ENCODE peak calls at places on chromosomes 13 and 19, in four cellular contexts. One of them, this sample, is unnamed.

GRCh38 chr19:42348211-42348610 is 22.8 kb downstream of the MEGF8 start:
- DNase-seq in IMR-90: no peak
- DNase-seq in keratinocyte: no peak
- DNase-seq in foreskin fibroblast: no peak
- DNase-seq in this sample: no peak

GRCh38 chr13:99330942-99331341 is 23.7 kb upstream of the GPR183 start:
- DNase-seq in IMR-90: no peak
- DNase-seq in keratinocyte: no peak
- DNase-seq in foreskin fibroblast: no peak
- DNase-seq in this sample: no peak

GRCh38 chr19:1774999-1775772 is 21.9 kb downstream of the ONECUT3 start:
- DNase-seq in IMR-90: no peak
- DNase-seq in keratinocyte: no peak
- DNase-seq in foreskin fibroblast: no peak
- DNase-seq in this sample: no peak

GRCh38 chr13:50635504-50635903 is 208.0 kb downstream of the DLEU7 start:
- DNase-seq in IMR-90: no peak
- DNase-seq in keratinocyte: no peak
- DNase-seq in foreskin fibroblast: peak
- DNase-seq in this sample: no peak

GRCh38 chr19:22261596-22261995 is 24.6 kb upstream of the ZNF729 start:
- DNase-seq in IMR-90: no peak
- DNase-seq in keratinocyte: no peak
- DNase-seq in foreskin fibroblast: no peak
- DNase-seq in this sample: no peak

GRCh38 chr19:42175952-42176648 is 41.4 kb downstream of the DEDD2 start:
- DNase-seq in IMR-90: peak
- DNase-seq in keratinocyte: no peak
- DNase-seq in foreskin fibroblast: no peak
- DNase-seq in this sample: no peak

GRCh38 chr13:99027661-99028425 is 50.0 kb upstream of the DOCK9 start:
- DNase-seq in IMR-90: no peak
- DNase-seq in keratinocyte: no peak
- DNase-seq in foreskin fibroblast: no peak
- DNase-seq in this sample: no peak

GRCh38 chr13:31945202-31945978 is 86.2 kb upstream of the FRY start:
- DNase-seq in IMR-90: peak
- DNase-seq in keratinocyte: peak
- DNase-seq in foreskin fibroblast: peak
- DNase-seq in this sample: no peak

GRCh38 chr19:8664671-8665057 is 33.9 kb downstream of the ACTL9 start:
- DNase-seq in IMR-90: no peak
- DNase-seq in keratinocyte: no peak
- DNase-seq in foreskin fibroblast: no peak
- DNase-seq in this sample: no peak

GRCh38 chr19:16541526-16542044 is 652 bp downstream of the CHERP start:
- DNase-seq in IMR-90: peak
- DNase-seq in keratinocyte: no peak
- DNase-seq in foreskin fibroblast: no peak
- DNase-seq in this sample: peak

GRCh38 chr19:3459322-3459881 is 20.9 kb downstream of the SMIM24 start:
- DNase-seq in IMR-90: peak
- DNase-seq in keratinocyte: no peak
- DNase-seq in foreskin fibroblast: peak
- DNase-seq in this sample: no peak

GRCh38 chr19:28022506-28022905 is 1190.4 kb downstream of the UQCRFS1 start:
- DNase-seq in IMR-90: no peak
- DNase-seq in keratinocyte: no peak
- DNase-seq in foreskin fibroblast: no peak
- DNase-seq in this sample: no peak

GRCh38 chr13:98515804-98516465 is 61.0 kb downstream of the STK24 start:
- DNase-seq in IMR-90: no peak
- DNase-seq in keratinocyte: no peak
- DNase-seq in foreskin fibroblast: no peak
- DNase-seq in this sample: no peak

GRCh38 chr19:41298327-41298964 is 11.5 kb upstream of the CCDC97 start:
- DNase-seq in IMR-90: peak
- DNase-seq in keratinocyte: no peak
- DNase-seq in foreskin fibroblast: peak
- DNase-seq in this sample: no peak

GRCh38 chr19:31331536-31331935 is 17.7 kb downstream of the TSHZ3 start:
- DNase-seq in IMR-90: no peak
- DNase-seq in keratinocyte: no peak
- DNase-seq in foreskin fibroblast: no peak
- DNase-seq in this sample: no peak

GRCh38 chr13:109315481-109315880 is 470.9 kb downstream of the IRS2 start:
- DNase-seq in IMR-90: no peak
- DNase-seq in keratinocyte: no peak
- DNase-seq in foreskin fibroblast: no peak
- DNase-seq in this sample: no peak

GRCh38 chr19:54164369-54165068 is 5.0 kb upstream of the LENG1 start:
- DNase-seq in IMR-90: peak
- DNase-seq in keratinocyte: no peak
- DNase-seq in foreskin fibroblast: no peak
- DNase-seq in this sample: peak

GRCh38 chr19:39474139-39474620 is 6.5 kb upstream of the TIMM50 start:
- DNase-seq in IMR-90: peak
- DNase-seq in keratinocyte: no peak
- DNase-seq in foreskin fibroblast: no peak
- DNase-seq in this sample: peak

GRCh38 chr19:5055457-5055776 is 86.5 kb downstream of the KDM4B start:
- DNase-seq in IMR-90: no peak
- DNase-seq in keratinocyte: no peak
- DNase-seq in foreskin fibroblast: no peak
- DNase-seq in this sample: no peak

GRCh38 chr19:47210689-47211316 is 20.2 kb downstream of the BBC3 start:
- DNase-seq in IMR-90: peak
- DNase-seq in keratinocyte: no peak
- DNase-seq in foreskin fibroblast: peak
- DNase-seq in this sample: peak

GRCh38 chr13:113204378-113204734 is 4.1 kb downstream of the PCID2 start:
- DNase-seq in IMR-90: no peak
- DNase-seq in keratinocyte: no peak
- DNase-seq in foreskin fibroblast: no peak
- DNase-seq in this sample: no peak

GRCh38 chr13:87274209-87274819 is 396.9 kb upstream of the SLITRK5 start:
- DNase-seq in IMR-90: peak
- DNase-seq in keratinocyte: no peak
- DNase-seq in foreskin fibroblast: no peak
- DNase-seq in this sample: peak
- TF ChIP-seq CTCF in IMR-90: peak
- TF ChIP-seq CTCF in keratinocyte: peak
- TF ChIP-seq CTCF in foreskin fibroblast: peak
- TF ChIP-seq CTCF in this sample: peak

DNA sequence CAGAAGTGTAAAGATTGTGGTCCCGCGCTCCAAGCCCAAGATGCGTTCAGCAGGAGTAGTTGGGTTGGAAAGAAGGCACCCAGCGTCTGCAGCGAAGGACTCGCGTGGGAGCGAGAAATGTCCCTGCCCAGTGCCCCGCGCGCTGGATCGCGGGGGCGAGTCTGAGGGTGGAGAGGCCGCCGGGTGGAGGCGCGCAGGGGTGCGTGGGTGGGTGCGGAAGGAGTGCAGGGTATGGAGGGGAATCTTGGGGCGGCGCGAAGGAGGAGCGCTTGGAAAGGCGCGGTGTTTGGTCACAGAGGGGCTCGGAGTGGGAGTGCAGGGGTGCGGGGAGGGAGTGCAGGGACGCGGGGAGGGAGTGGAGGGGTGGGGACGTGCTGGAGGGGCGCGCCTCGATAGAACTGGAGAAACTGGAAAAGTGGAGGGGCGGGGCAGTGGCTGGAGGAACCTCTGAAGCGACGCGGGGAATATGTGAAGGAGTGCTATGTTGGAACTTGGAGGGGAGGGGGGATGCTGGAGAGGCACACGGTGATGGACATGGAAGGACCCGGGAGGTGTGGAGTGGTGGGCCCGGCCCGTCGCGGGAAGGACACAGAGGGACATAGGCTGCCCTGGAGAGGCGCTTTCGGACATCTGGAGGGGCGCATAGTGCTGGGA is 21.1 kb upstream of the SGCG start:
- DNase-seq in IMR-90: no peak
- DNase-seq in keratinocyte: no peak
- DNase-seq in foreskin fibroblast: no peak
- DNase-seq in this sample: no peak
- TF ChIP-seq CTCF in IMR-90: no peak
- TF ChIP-seq CTCF in keratinocyte: no peak
- TF ChIP-seq CTCF in foreskin fibroblast: no peak
- TF ChIP-seq CTCF in this sample: no peak

DNA sequence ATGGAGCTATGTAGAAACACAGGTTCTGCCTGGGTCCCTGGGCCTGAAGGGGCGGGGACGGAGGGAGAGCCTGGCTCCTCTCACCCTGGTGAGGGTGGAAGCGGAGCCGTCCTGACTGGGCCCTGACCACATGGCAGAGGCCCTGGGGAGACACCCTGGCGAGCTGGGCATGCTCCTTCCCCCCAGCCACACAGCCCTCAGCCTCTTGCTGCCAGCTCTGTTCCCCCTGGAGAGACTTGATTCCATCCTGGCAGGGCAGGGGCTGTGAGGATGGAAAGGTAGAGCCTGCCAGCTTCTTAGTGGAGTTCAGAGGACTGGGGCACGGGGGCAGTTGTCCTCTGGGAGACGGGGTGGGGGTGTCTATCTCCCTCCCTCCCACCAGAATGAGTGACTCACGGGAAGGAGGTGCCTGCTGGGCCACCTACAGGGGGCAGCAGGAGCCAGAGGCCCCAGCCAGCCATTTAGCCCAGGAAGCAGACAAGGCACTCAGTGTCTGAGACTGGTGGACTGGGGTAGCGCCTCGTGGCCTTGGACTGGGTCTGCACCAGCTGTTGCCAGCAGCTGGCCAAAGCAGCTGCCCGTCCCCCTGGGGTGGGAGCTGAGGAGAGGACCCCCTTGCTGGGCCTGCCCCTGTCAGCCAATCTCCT is 22.8 kb upstream of the RNF17 start:
- DNase-seq in IMR-90: no peak
- DNase-seq in keratinocyte: no peak
- DNase-seq in foreskin fibroblast: no peak
- DNase-seq in this sample: no peak
- TF ChIP-seq CTCF in IMR-90: no peak
- TF ChIP-seq CTCF in keratinocyte: no peak
- TF ChIP-seq CTCF in foreskin fibroblast: no peak
- TF ChIP-seq CTCF in this sample: peak

GRCh38 chr19:37370880-37371661 is at the start of gene ZNF527:
- DNase-seq in IMR-90: peak
- DNase-seq in keratinocyte: peak
- DNase-seq in foreskin fibroblast: peak
- DNase-seq in this sample: peak
- TF ChIP-seq CTCF in IMR-90: no peak
- TF ChIP-seq CTCF in keratinocyte: no peak
- TF ChIP-seq CTCF in foreskin fibroblast: no peak
- TF ChIP-seq CTCF in this sample: no peak

GRCh38 chr19:18044825-18045304 is 36.9 kb downstream of the ARRDC2 start:
- DNase-seq in IMR-90: peak
- DNase-seq in keratinocyte: no peak
- DNase-seq in foreskin fibroblast: peak
- DNase-seq in this sample: peak
- TF ChIP-seq CTCF in IMR-90: no peak
- TF ChIP-seq CTCF in keratinocyte: no peak
- TF ChIP-seq CTCF in foreskin fibroblast: no peak
- TF ChIP-seq CTCF in this sample: no peak

GRCh38 chr19:38076337-38076736 is 147.7 kb downstream of the DPF1 start:
- DNase-seq in IMR-90: no peak
- DNase-seq in keratinocyte: no peak
- DNase-seq in foreskin fibroblast: no peak
- DNase-seq in this sample: no peak

GRCh38 chr19:38072776-38073411 is 151.1 kb downstream of the DPF1 start:
- DNase-seq in IMR-90: peak
- DNase-seq in keratinocyte: no peak
- DNase-seq in foreskin fibroblast: peak
- DNase-seq in this sample: no peak

GRCh38 chr19:38071647-38072046 is 152.4 kb downstream of the DPF1 start:
- DNase-seq in IMR-90: no peak
- DNase-seq in keratinocyte: no peak
- DNase-seq in foreskin fibroblast: no peak
- DNase-seq in this sample: no peak

GRCh38 chr19:38070573-38070972 is 153.4 kb downstream of the DPF1 start:
- DNase-seq in IMR-90: peak
- DNase-seq in keratinocyte: peak
- DNase-seq in foreskin fibroblast: peak
- DNase-seq in this sample: no peak

DNA sequence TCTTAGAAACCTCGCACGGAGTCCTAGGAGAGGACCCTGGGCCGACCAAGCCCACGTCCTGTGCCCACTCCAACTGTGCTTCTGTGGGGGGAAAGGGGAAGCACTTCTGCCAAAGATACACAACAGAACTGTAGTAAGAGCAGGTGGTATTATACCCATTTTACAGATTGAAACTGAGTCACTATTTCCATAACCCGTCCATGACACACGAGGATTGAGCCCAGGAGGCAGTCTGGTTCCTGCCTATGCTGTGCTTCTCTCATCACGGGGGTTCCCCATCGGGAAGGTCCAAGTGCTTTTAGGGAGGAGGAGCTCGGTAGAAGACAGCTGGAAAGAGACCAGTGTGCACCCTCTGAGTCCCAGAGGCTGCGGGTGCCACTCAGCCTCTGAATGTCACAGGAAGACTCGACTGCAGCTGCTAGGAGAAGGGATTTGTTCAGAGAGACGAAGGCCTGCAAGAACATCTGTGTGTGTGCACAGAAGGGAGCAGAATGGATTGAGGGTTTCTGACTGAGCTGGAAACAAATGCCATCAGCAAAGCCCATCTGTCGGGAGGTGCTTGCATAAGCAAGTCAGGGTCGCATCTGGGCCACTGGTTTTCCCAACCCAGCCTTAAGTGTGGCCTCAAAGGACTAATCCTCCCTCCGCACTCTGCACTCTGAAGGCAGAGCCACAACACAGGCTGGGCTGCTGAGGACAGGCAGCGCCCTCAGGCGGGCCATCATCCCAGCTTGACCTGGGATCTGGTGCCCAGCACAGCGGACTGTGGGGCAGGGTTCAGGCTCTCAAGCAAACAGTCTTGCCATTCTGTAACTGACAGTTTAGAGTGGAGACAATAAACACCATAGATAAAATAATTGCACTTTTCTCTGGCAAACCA is 150.0 kb downstream of the DPF1 start:
- DNase-seq in IMR-90: peak
- DNase-seq in keratinocyte: no peak
- DNase-seq in foreskin fibroblast: peak
- DNase-seq in this sample: no peak
- TF ChIP-seq CTCF in IMR-90: no peak
- TF ChIP-seq CTCF in keratinocyte: no peak
- TF ChIP-seq CTCF in foreskin fibroblast: peak
- TF ChIP-seq CTCF in this sample: no peak

GRCh38 chr13:91200486-91200885 is 147.0 kb upstream of the MIR17HG start:
- DNase-seq in IMR-90: no peak
- DNase-seq in keratinocyte: no peak
- DNase-seq in foreskin fibroblast: no peak
- DNase-seq in this sample: no peak
- TF ChIP-seq CTCF in IMR-90: no peak
- TF ChIP-seq CTCF in keratinocyte: no peak
- TF ChIP-seq CTCF in foreskin fibroblast: no peak
- TF ChIP-seq CTCF in this sample: no peak

DNA sequence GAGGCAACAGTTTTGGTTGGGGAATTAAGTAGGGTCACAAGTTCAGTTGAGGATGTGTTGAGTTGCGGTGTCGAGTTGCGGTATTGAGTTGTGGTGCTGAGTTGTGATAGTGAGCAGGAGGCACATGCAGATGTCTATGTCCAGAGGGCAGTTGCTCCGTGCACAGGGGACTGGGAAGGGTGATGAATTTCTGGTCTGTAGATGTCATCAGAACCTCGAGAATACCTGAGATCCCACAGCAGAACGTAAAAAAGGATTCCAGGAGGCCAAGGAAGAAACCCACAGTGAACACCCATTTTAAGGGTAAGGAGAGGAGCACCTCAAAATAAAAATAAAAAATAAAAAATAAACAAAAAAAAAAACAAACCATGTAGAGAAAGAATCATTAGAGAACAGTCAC is 354.4 kb upstream of the ARGLU1 start:
- DNase-seq in IMR-90: no peak
- DNase-seq in keratinocyte: no peak
- DNase-seq in foreskin fibroblast: no peak
- DNase-seq in this sample: no peak
- TF ChIP-seq CTCF in IMR-90: no peak
- TF ChIP-seq CTCF in keratinocyte: no peak
- TF ChIP-seq CTCF in foreskin fibroblast: no peak
- TF ChIP-seq CTCF in this sample: no peak

This sample was measured in Caco-2.